ENCODE peak calls at places on chromosomes 3 and 15, in five cellular contexts. One of them, this sample, is unnamed.

GRCh38 chr15:29379647-29380046 is 110.0 kb upstream of the NSMCE3 start:
- DNase-seq in mucosa of descending colon: no peak
- DNase-seq in heart left ventricle: no peak
- DNase-seq in stimulated activated CD4-positive, alpha-beta T cell treated with anti-CD3 and anti-CD28 coated beads, TNF-alpha, amount 100 ng/mL, for 4 hours: no peak
- DNase-seq in T1000: no peak
- DNase-seq in this sample: no peak

GRCh38 chr15:84668221-84668982 is 10.4 kb upstream of the NMB start:
- DNase-seq in stimulated activated CD4-positive, alpha-beta T cell treated with anti-CD3 and anti-CD28 coated beads, TNF-alpha, amount 100 ng/mL, for 4 hours: no peak
- DNase-seq in mucosa of descending colon: no peak
- DNase-seq in heart left ventricle: no peak
- DNase-seq in T1000: no peak
- DNase-seq in this sample: no peak

GRCh38 chr15:81523867-81524266 is 149.9 kb upstream of the TMC3 start:
- DNase-seq in heart left ventricle: no peak
- DNase-seq in T1000: no peak
- DNase-seq in stimulated activated CD4-positive, alpha-beta T cell treated with anti-CD3 and anti-CD28 coated beads, TNF-alpha, amount 100 ng/mL, for 4 hours: no peak
- DNase-seq in mucosa of descending colon: no peak
- DNase-seq in this sample: no peak

GRCh38 chr3:128294999-128295468 is 141.8 kb downstream of the EEFSEC start:
- DNase-seq in heart left ventricle: peak; percentile 6
- DNase-seq in mucosa of descending colon: no peak
- DNase-seq in T1000: no peak
- DNase-seq in stimulated activated CD4-positive, alpha-beta T cell treated with anti-CD3 and anti-CD28 coated beads, TNF-alpha, amount 100 ng/mL, for 4 hours: no peak
- DNase-seq in this sample: no peak

GRCh38 chr15:71792521-71792920 is 17.8 kb upstream of the NR2E3 start:
- DNase-seq in mucosa of descending colon: no peak
- DNase-seq in heart left ventricle: no peak
- DNase-seq in T1000: peak; percentile 16
- DNase-seq in stimulated activated CD4-positive, alpha-beta T cell treated with anti-CD3 and anti-CD28 coated beads, TNF-alpha, amount 100 ng/mL, for 4 hours: no peak
- DNase-seq in this sample: no peak

GRCh38 chr15:38877471-38877870 is 312.9 kb upstream of the RASGRP1 start:
- DNase-seq in heart left ventricle: no peak
- DNase-seq in mucosa of descending colon: no peak
- DNase-seq in T1000: no peak
- DNase-seq in stimulated activated CD4-positive, alpha-beta T cell treated with anti-CD3 and anti-CD28 coated beads, TNF-alpha, amount 100 ng/mL, for 4 hours: no peak
- DNase-seq in this sample: no peak

GRCh38 chr3:60698117-60698516 is 553.1 kb downstream of the FHIT start:
- DNase-seq in mucosa of descending colon: no peak
- DNase-seq in heart left ventricle: no peak
- DNase-seq in stimulated activated CD4-positive, alpha-beta T cell treated with anti-CD3 and anti-CD28 coated beads, TNF-alpha, amount 100 ng/mL, for 4 hours: no peak
- DNase-seq in T1000: no peak
- DNase-seq in this sample: no peak

GRCh38 chr15:95192923-95193322 is 961.6 kb downstream of the MCTP2 start:
- DNase-seq in T1000: no peak
- DNase-seq in mucosa of descending colon: no peak
- DNase-seq in stimulated activated CD4-positive, alpha-beta T cell treated with anti-CD3 and anti-CD28 coated beads, TNF-alpha, amount 100 ng/mL, for 4 hours: no peak
- DNase-seq in heart left ventricle: no peak
- DNase-seq in this sample: no peak

GRCh38 chr3:123085293-123085949 is 18.6 kb downstream of the PDIA5 start:
- DNase-seq in mucosa of descending colon: no peak
- DNase-seq in stimulated activated CD4-positive, alpha-beta T cell treated with anti-CD3 and anti-CD28 coated beads, TNF-alpha, amount 100 ng/mL, for 4 hours: no peak
- DNase-seq in T1000: no peak
- DNase-seq in heart left ventricle: no peak
- DNase-seq in this sample: no peak

GRCh38 chr15:87828608-87829007 is 427.9 kb downstream of the NTRK3 start:
- DNase-seq in T1000: no peak
- DNase-seq in mucosa of descending colon: no peak
- DNase-seq in heart left ventricle: no peak
- DNase-seq in stimulated activated CD4-positive, alpha-beta T cell treated with anti-CD3 and anti-CD28 coated beads, TNF-alpha, amount 100 ng/mL, for 4 hours: no peak
- DNase-seq in this sample: no peak

GRCh38 chr15:51172190-51172589 is 77.5 kb upstream of the TNFAIP8L3 start:
- DNase-seq in heart left ventricle: no peak
- DNase-seq in stimulated activated CD4-positive, alpha-beta T cell treated with anti-CD3 and anti-CD28 coated beads, TNF-alpha, amount 100 ng/mL, for 4 hours: no peak
- DNase-seq in mucosa of descending colon: no peak
- DNase-seq in T1000: no peak
- DNase-seq in this sample: no peak